ENCODE peak calls at places on chromosomes 3 and 15, in seven cellular contexts. V is HepG2, H is K562, A is H1, G is GM12892, O is GM12878, Z is SK-N-SH. Y is an unnamed sample.
A peak's percentile ranks its signal among the peaks of the same experiment; 100 is the strongest.

GRCh38 chr3:143443851-143444331 is 324.3 kb downstream of the CHST2 start:
- DNase-seq in H (peak; percentile 22), O (no peak), A (no peak), G (no peak), V (no peak), Z (no peak), Y (no peak)

GRCh38 chr15:97962263-97962662 is 1.8 kb downstream of the ARRDC4 start:
- DNase-seq in G (no peak), Z (no peak), H (no peak), O (no peak), V (peak; percentile 35), A (no peak), Y (no peak)

GRCh38 chr3:81565066-81565465 is 196.4 kb downstream of the GBE1 start:
- DNase-seq in V (no peak), Z (no peak), A (no peak), O (no peak), G (no peak), H (no peak), Y (no peak)

GRCh38 chr3:183448369-183449128 is 20.1 kb upstream of the MCF2L2 start:
- DNase-seq in V (no peak), H (no peak), G (no peak), Z (no peak), O (no peak), A (no peak), Y (no peak)

GRCh38 chr3:157354722-157355121 is 81.9 kb upstream of the PTX3 start:
- DNase-seq in V (no peak), H (peak; percentile 22), G (no peak), Z (no peak), A (no peak), O (no peak), Y (no peak)

GRCh38 chr3:42020681-42021307 is 58.9 kb upstream of the ULK4 start:
- DNase-seq in A (no peak), H (no peak), G (no peak), Z (no peak), V (no peak), O (no peak), Y (no peak)

GRCh38 chr3:186783731-186784515 is 546 bp downstream of the EIF4A2 start:
- DNase-seq in V (peak; percentile 46), G (peak; percentile 58), H (peak; percentile 85), O (no peak), A (no peak), Z (peak; percentile 81), Y (peak; percentile 48)

GRCh38 chr3:52771702-52772101 is 962 bp upstream of the NEK4 start:
- DNase-seq in G (no peak), V (no peak), Z (no peak), A (no peak), H (no peak), O (no peak), Y (no peak)

GRCh38 chr15:89740137-89740536 is 10.9 kb downstream of the MESP1 start:
- DNase-seq in A (peak; percentile 62), G (no peak), H (peak; percentile 77), O (peak; percentile 43), V (peak; percentile 72), Z (peak; percentile 84), Y (peak; percentile 63)

GRCh38 chr3:44066806-44067205 is 174.9 kb upstream of the TOPAZ1 start:
- DNase-seq in O (no peak), A (no peak), V (no peak), G (no peak), H (no peak), Z (no peak), Y (no peak)

GRCh38 chr3:140910860-140911259 is 30.8 kb upstream of the SLC25A36 start:
- DNase-seq in V (no peak), A (peak; percentile 9), Z (peak; percentile 22), H (peak; percentile 38), G (no peak), O (no peak), Y (no peak)

GRCh38 chr3:45031531-45031930 is 5.4 kb downstream of the CLEC3B start:
- DNase-seq in Z (no peak), O (no peak), A (no peak), V (no peak), H (no peak), G (no peak), Y (no peak)

GRCh38 chr3:181694805-181695660 is 16.7 kb upstream of the SOX2 start:
- DNase-seq in O (no peak), A (no peak), V (no peak), G (no peak), H (no peak), Z (no peak), Y (no peak)

GRCh38 chr3:153503873-153504272 is 341.8 kb downstream of the RAP2B start:
- DNase-seq in O (no peak), G (no peak), Z (no peak), H (no peak), V (no peak), A (no peak), Y (no peak)

GRCh38 chr3:85912981-85913380 is 954.2 kb downstream of the CADM2 start:
- DNase-seq in H (no peak), A (no peak), O (no peak), Z (no peak), G (no peak), V (peak; percentile 1), Y (no peak)

GRCh38 chr3:69869021-69869420 is 129.8 kb downstream of the MITF start:
- DNase-seq in V (no peak), G (no peak), H (no peak), Z (no peak), A (no peak), O (no peak), Y (no peak)

GRCh38 chr3:39330824-39331223 is 1.3 kb downstream of the CCR8 start:
- DNase-seq in H (no peak), O (no peak), G (no peak), V (no peak), A (no peak), Z (no peak), Y (no peak)

GRCh38 chr3:127410678-127411077 is 122.8 kb upstream of the PRR20G start:
- DNase-seq in V (no peak), G (no peak), O (no peak), Z (peak; percentile 5), H (no peak), A (no peak), Y (no peak)

DNA sequence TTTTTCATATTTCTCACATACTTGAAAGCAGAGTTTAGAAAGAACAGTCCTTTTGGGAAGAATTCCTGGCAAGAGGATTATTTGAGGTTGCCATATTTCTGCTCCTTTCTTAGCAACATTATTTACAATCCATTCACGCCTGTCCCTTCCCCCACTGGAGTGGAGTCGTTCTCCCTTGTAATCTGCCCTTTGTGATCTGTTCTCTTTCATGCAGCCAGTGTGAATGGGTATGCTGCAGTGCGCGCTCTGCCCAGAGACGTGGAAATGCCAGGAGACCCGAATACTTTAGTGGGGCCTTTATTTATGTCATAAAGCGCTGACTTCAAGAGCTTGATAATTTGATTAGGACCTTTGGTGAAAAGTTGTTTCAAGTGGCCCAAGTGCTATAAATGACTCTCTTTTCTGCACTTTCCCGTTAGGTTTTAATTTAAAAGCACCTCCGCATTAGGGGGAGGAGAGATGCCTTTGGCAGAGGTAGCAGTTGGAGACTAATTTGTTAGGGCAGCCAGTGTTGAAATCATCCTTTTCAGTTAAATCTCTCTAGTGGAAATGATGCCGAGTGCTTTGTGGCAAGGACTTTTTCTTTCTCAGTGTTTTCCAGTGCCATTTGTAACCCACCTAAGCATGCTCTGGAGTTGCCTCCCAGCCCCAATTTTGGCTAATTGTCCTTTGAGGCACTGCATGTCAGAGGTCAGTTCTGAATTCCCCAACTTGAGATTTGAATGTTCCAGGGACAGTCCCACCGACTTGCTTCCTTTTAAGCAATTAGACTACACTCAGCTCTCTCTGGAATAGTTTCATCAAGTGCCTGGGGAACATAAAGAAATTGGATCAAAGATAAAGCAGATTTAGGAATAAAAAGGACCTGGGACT is 52.5 kb downstream of the PSMD6 start:
- DNase-seq in H (no peak), O (no peak), Z (no peak), G (no peak), A (no peak), V (peak; percentile 18), Y (no peak)
- TF ChIP-seq TAF1 in H (no peak), O (no peak), Z (no peak), G (no peak), A (no peak), V (no peak), Y (no peak)

DNA sequence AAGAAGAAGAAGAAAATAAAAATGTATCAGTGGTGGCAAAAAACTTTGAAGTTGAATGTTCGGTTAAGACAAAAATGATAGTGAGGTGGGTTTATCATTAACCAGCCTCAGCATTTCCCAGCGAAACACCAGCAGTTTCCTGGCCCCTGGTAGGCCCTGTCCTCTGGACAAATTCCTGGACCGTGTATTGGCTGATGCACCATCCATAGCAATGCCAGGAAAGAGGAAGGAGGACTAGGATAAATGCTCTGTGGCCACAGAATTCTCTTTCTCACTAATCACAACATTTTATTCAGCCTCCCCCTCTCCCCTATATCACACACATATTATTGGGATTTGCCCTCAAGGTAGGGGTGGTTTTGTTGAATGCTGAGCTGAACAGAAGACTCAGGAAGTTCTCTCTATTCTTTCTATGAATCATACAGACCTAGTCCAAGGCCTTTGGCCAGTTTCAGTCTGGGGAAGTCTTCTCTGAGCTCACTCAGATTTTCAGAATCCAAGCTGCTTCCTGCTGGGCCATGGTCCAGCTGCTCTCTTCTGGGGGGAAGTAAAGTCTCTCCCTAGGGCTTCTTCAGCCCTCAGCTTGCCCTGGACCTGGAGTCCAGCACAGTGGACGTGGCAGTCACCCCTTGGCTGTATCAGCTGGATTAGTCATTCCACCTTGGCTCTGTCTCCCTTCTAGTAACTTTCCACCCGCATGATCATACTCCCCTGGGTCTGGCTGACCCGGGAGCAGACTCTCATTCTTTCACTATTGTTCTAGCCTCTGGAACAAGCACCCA is 27.6 kb downstream of the SLC28A1 start:
- DNase-seq in O (no peak), H (no peak), G (no peak), Z (no peak), V (peak; percentile 89), A (no peak), Y (no peak)
- TF ChIP-seq POLR2AphosphoS5 in O (no peak), H (no peak), G (no peak), Z (peak; percentile 24), V (peak; percentile 55), A (no peak), Y (no peak)

GRCh38 chr3:23837691-23838090 is 31.9 kb downstream of the UBE2E1 start:
- DNase-seq in G (no peak), V (no peak), A (no peak), H (no peak), O (no peak), Z (no peak), Y (no peak)

GRCh38 chr3:23834082-23834870 is 28.5 kb downstream of the UBE2E1 start:
- DNase-seq in Z (no peak), G (no peak), A (no peak), H (no peak), V (no peak), O (no peak), Y (no peak)

GRCh38 chr3:23835087-23835486 is 29.3 kb downstream of the UBE2E1 start:
- DNase-seq in O (no peak), G (no peak), V (no peak), Z (no peak), A (no peak), H (no peak), Y (no peak)

GRCh38 chr3:23835807-23836206 is 30.1 kb downstream of the UBE2E1 start:
- DNase-seq in Z (no peak), O (no peak), H (no peak), V (no peak), A (no peak), G (no peak), Y (no peak)

GRCh38 chr3:23836536-23837230 is 30.9 kb downstream of the UBE2E1 start:
- DNase-seq in O (no peak), Z (peak; percentile 29), G (no peak), A (no peak), H (no peak), V (no peak), Y (no peak)
- TF ChIP-seq TAF1 in O (no peak), Z (no peak), G (no peak), A (no peak), H (no peak), V (no peak), Y (no peak)

GRCh38 chr15:60829416-60829815 is 350.5 kb upstream of the ICE2 start:
- DNase-seq in V (no peak), Z (no peak), A (no peak), G (no peak), O (no peak), H (no peak), Y (no peak)
- TF ChIP-seq POLR2AphosphoS5 in V (no peak), Z (no peak), A (no peak), G (no peak), O (no peak), H (no peak), Y (no peak)

Y was measured in GM12891.